ENCODE peak calls at places on chromosomes 7 and 10, in eight cellular contexts. One of them, this sample, is unnamed.
A peak's percentile ranks its signal among the peaks of the same experiment; 100 is the strongest.

GRCh38 chr10:68073631-68074403 is 1.3 kb downstream of the HERC4 start:
- DNase-seq in posterior cingulate gyrus: no peak
- DNase-seq in GM20000: peak; percentile 13
- DNase-seq in CD8-positive, alpha-beta T cell: no peak
- DNase-seq in activated CD8-positive, alpha-beta memory T cell treated with anti-CD3 and anti-CD28 coated beads for 48 hours: no peak
- DNase-seq in globus pallidus: peak; percentile 47
- DNase-seq in non-pigmented ciliary epithelial cell: no peak
- DNase-seq in activated CD4-positive, CD25-positive, alpha-beta regulatory T cell treated with anti-CD3 and anti-CD28 coated beads, Interleukin-2, amount 50 U/mL, for 72 hours: no peak
- DNase-seq in this sample: no peak

GRCh38 chr10:125514206-125515162 is 168.5 kb downstream of the TEX36 start:
- DNase-seq in posterior cingulate gyrus: no peak
- DNase-seq in GM20000: no peak
- DNase-seq in CD8-positive, alpha-beta T cell: no peak
- DNase-seq in activated CD8-positive, alpha-beta memory T cell treated with anti-CD3 and anti-CD28 coated beads for 48 hours: no peak
- DNase-seq in globus pallidus: no peak
- DNase-seq in non-pigmented ciliary epithelial cell: no peak
- DNase-seq in activated CD4-positive, CD25-positive, alpha-beta regulatory T cell treated with anti-CD3 and anti-CD28 coated beads, Interleukin-2, amount 50 U/mL, for 72 hours: no peak
- DNase-seq in this sample: no peak

GRCh38 chr7:31408120-31408729 is 67.7 kb upstream of the NEUROD6 start:
- DNase-seq in posterior cingulate gyrus: no peak
- DNase-seq in GM20000: no peak
- DNase-seq in CD8-positive, alpha-beta T cell: no peak
- DNase-seq in activated CD8-positive, alpha-beta memory T cell treated with anti-CD3 and anti-CD28 coated beads for 48 hours: no peak
- DNase-seq in globus pallidus: no peak
- DNase-seq in non-pigmented ciliary epithelial cell: peak; percentile 23
- DNase-seq in activated CD4-positive, CD25-positive, alpha-beta regulatory T cell treated with anti-CD3 and anti-CD28 coated beads, Interleukin-2, amount 50 U/mL, for 72 hours: no peak
- DNase-seq in this sample: no peak

GRCh38 chr10:27541728-27542285 is 37.7 kb downstream of the RAB18 start:
- DNase-seq in posterior cingulate gyrus: no peak
- DNase-seq in GM20000: no peak
- DNase-seq in CD8-positive, alpha-beta T cell: peak; percentile 11
- DNase-seq in activated CD8-positive, alpha-beta memory T cell treated with anti-CD3 and anti-CD28 coated beads for 48 hours: no peak
- DNase-seq in globus pallidus: no peak
- DNase-seq in non-pigmented ciliary epithelial cell: no peak
- DNase-seq in activated CD4-positive, CD25-positive, alpha-beta regulatory T cell treated with anti-CD3 and anti-CD28 coated beads, Interleukin-2, amount 50 U/mL, for 72 hours: no peak
- DNase-seq in this sample: no peak

GRCh38 chr10:68212721-68213352 is 19.1 kb downstream of the ATOH7 start:
- DNase-seq in posterior cingulate gyrus: no peak
- DNase-seq in GM20000: peak; percentile 34
- DNase-seq in CD8-positive, alpha-beta T cell: no peak
- DNase-seq in activated CD8-positive, alpha-beta memory T cell treated with anti-CD3 and anti-CD28 coated beads for 48 hours: no peak
- DNase-seq in globus pallidus: peak; percentile 33
- DNase-seq in non-pigmented ciliary epithelial cell: no peak
- DNase-seq in activated CD4-positive, CD25-positive, alpha-beta regulatory T cell treated with anti-CD3 and anti-CD28 coated beads, Interleukin-2, amount 50 U/mL, for 72 hours: no peak
- DNase-seq in this sample: no peak

GRCh38 chr10:7520496-7521485 is 110.0 kb upstream of the SFMBT2 start:
- DNase-seq in posterior cingulate gyrus: no peak
- DNase-seq in GM20000: peak; percentile 42
- DNase-seq in CD8-positive, alpha-beta T cell: no peak
- DNase-seq in activated CD8-positive, alpha-beta memory T cell treated with anti-CD3 and anti-CD28 coated beads for 48 hours: no peak
- DNase-seq in globus pallidus: no peak
- DNase-seq in non-pigmented ciliary epithelial cell: no peak
- DNase-seq in activated CD4-positive, CD25-positive, alpha-beta regulatory T cell treated with anti-CD3 and anti-CD28 coated beads, Interleukin-2, amount 50 U/mL, for 72 hours: no peak
- DNase-seq in this sample: no peak

GRCh38 chr7:132430863-132431822 is 145.1 kb downstream of the PLXNA4 start:
- DNase-seq in posterior cingulate gyrus: peak; percentile 26
- DNase-seq in GM20000: no peak
- DNase-seq in CD8-positive, alpha-beta T cell: peak; percentile 50
- DNase-seq in activated CD8-positive, alpha-beta memory T cell treated with anti-CD3 and anti-CD28 coated beads for 48 hours: no peak
- DNase-seq in globus pallidus: no peak
- DNase-seq in non-pigmented ciliary epithelial cell: peak; percentile 69
- DNase-seq in activated CD4-positive, CD25-positive, alpha-beta regulatory T cell treated with anti-CD3 and anti-CD28 coated beads, Interleukin-2, amount 50 U/mL, for 72 hours: no peak
- DNase-seq in this sample: no peak

GRCh38 chr7:156019776-156020565 is 207.7 kb upstream of the SHH start:
- DNase-seq in posterior cingulate gyrus: no peak
- DNase-seq in GM20000: no peak
- DNase-seq in CD8-positive, alpha-beta T cell: no peak
- DNase-seq in activated CD8-positive, alpha-beta memory T cell treated with anti-CD3 and anti-CD28 coated beads for 48 hours: no peak
- DNase-seq in globus pallidus: no peak
- DNase-seq in non-pigmented ciliary epithelial cell: no peak
- DNase-seq in activated CD4-positive, CD25-positive, alpha-beta regulatory T cell treated with anti-CD3 and anti-CD28 coated beads, Interleukin-2, amount 50 U/mL, for 72 hours: no peak
- DNase-seq in this sample: no peak

GRCh38 chr10:94315975-94316464 is 46.7 kb downstream of the NOC3L start:
- DNase-seq in posterior cingulate gyrus: no peak
- DNase-seq in GM20000: no peak
- DNase-seq in CD8-positive, alpha-beta T cell: no peak
- DNase-seq in activated CD8-positive, alpha-beta memory T cell treated with anti-CD3 and anti-CD28 coated beads for 48 hours: no peak
- DNase-seq in globus pallidus: no peak
- DNase-seq in non-pigmented ciliary epithelial cell: peak; percentile 48
- DNase-seq in activated CD4-positive, CD25-positive, alpha-beta regulatory T cell treated with anti-CD3 and anti-CD28 coated beads, Interleukin-2, amount 50 U/mL, for 72 hours: no peak
- DNase-seq in this sample: no peak

GRCh38 chr7:107878636-107879035 is 12.3 kb upstream of the DLD start:
- DNase-seq in posterior cingulate gyrus: no peak
- DNase-seq in GM20000: no peak
- DNase-seq in CD8-positive, alpha-beta T cell: no peak
- DNase-seq in activated CD8-positive, alpha-beta memory T cell treated with anti-CD3 and anti-CD28 coated beads for 48 hours: no peak
- DNase-seq in globus pallidus: no peak
- DNase-seq in non-pigmented ciliary epithelial cell: no peak
- DNase-seq in activated CD4-positive, CD25-positive, alpha-beta regulatory T cell treated with anti-CD3 and anti-CD28 coated beads, Interleukin-2, amount 50 U/mL, for 72 hours: no peak
- DNase-seq in this sample: no peak

GRCh38 chr10:69508738-69509340 is 57.6 kb downstream of the TSPAN15 start:
- DNase-seq in posterior cingulate gyrus: no peak
- DNase-seq in GM20000: no peak
- DNase-seq in CD8-positive, alpha-beta T cell: no peak
- DNase-seq in activated CD8-positive, alpha-beta memory T cell treated with anti-CD3 and anti-CD28 coated beads for 48 hours: no peak
- DNase-seq in globus pallidus: no peak
- DNase-seq in non-pigmented ciliary epithelial cell: no peak
- DNase-seq in activated CD4-positive, CD25-positive, alpha-beta regulatory T cell treated with anti-CD3 and anti-CD28 coated beads, Interleukin-2, amount 50 U/mL, for 72 hours: no peak
- DNase-seq in this sample: no peak

GRCh38 chr7:136911362-136911761 is 42.9 kb downstream of the CHRM2 start:
- DNase-seq in posterior cingulate gyrus: no peak
- DNase-seq in GM20000: no peak
- DNase-seq in CD8-positive, alpha-beta T cell: no peak
- DNase-seq in activated CD8-positive, alpha-beta memory T cell treated with anti-CD3 and anti-CD28 coated beads for 48 hours: no peak
- DNase-seq in globus pallidus: no peak
- DNase-seq in non-pigmented ciliary epithelial cell: no peak
- DNase-seq in activated CD4-positive, CD25-positive, alpha-beta regulatory T cell treated with anti-CD3 and anti-CD28 coated beads, Interleukin-2, amount 50 U/mL, for 72 hours: no peak
- DNase-seq in this sample: no peak

GRCh38 chr7:74207586-74207985 is 2.2 kb upstream of the LAT2 start:
- DNase-seq in posterior cingulate gyrus: no peak
- DNase-seq in GM20000: no peak
- DNase-seq in CD8-positive, alpha-beta T cell: no peak
- DNase-seq in activated CD8-positive, alpha-beta memory T cell treated with anti-CD3 and anti-CD28 coated beads for 48 hours: no peak
- DNase-seq in globus pallidus: no peak
- DNase-seq in non-pigmented ciliary epithelial cell: no peak
- DNase-seq in activated CD4-positive, CD25-positive, alpha-beta regulatory T cell treated with anti-CD3 and anti-CD28 coated beads, Interleukin-2, amount 50 U/mL, for 72 hours: no peak
- DNase-seq in this sample: no peak

GRCh38 chr10:30176182-30176581 is 116.8 kb upstream of the JCAD start:
- DNase-seq in posterior cingulate gyrus: no peak
- DNase-seq in GM20000: no peak
- DNase-seq in CD8-positive, alpha-beta T cell: no peak
- DNase-seq in activated CD8-positive, alpha-beta memory T cell treated with anti-CD3 and anti-CD28 coated beads for 48 hours: no peak
- DNase-seq in globus pallidus: no peak
- DNase-seq in non-pigmented ciliary epithelial cell: no peak
- DNase-seq in activated CD4-positive, CD25-positive, alpha-beta regulatory T cell treated with anti-CD3 and anti-CD28 coated beads, Interleukin-2, amount 50 U/mL, for 72 hours: no peak
- DNase-seq in this sample: no peak

GRCh38 chr10:113305871-113306270 is 247.0 kb upstream of the HABP2 start:
- DNase-seq in posterior cingulate gyrus: no peak
- DNase-seq in GM20000: no peak
- DNase-seq in CD8-positive, alpha-beta T cell: no peak
- DNase-seq in activated CD8-positive, alpha-beta memory T cell treated with anti-CD3 and anti-CD28 coated beads for 48 hours: no peak
- DNase-seq in globus pallidus: no peak
- DNase-seq in non-pigmented ciliary epithelial cell: no peak
- DNase-seq in activated CD4-positive, CD25-positive, alpha-beta regulatory T cell treated with anti-CD3 and anti-CD28 coated beads, Interleukin-2, amount 50 U/mL, for 72 hours: no peak
- DNase-seq in this sample: no peak

GRCh38 chr7:4809091-4809591 is 33.7 kb downstream of the AP5Z1 start:
- DNase-seq in posterior cingulate gyrus: no peak
- DNase-seq in GM20000: peak; percentile 66
- DNase-seq in CD8-positive, alpha-beta T cell: peak; percentile 39
- DNase-seq in activated CD8-positive, alpha-beta memory T cell treated with anti-CD3 and anti-CD28 coated beads for 48 hours: no peak
- DNase-seq in globus pallidus: peak; percentile 48
- DNase-seq in non-pigmented ciliary epithelial cell: no peak
- DNase-seq in activated CD4-positive, CD25-positive, alpha-beta regulatory T cell treated with anti-CD3 and anti-CD28 coated beads, Interleukin-2, amount 50 U/mL, for 72 hours: no peak
- DNase-seq in this sample: no peak

GRCh38 chr7:92646966-92647625 is 56.9 kb upstream of the FAM133B start:
- DNase-seq in posterior cingulate gyrus: no peak
- DNase-seq in GM20000: no peak
- DNase-seq in CD8-positive, alpha-beta T cell: no peak
- DNase-seq in activated CD8-positive, alpha-beta memory T cell treated with anti-CD3 and anti-CD28 coated beads for 48 hours: no peak
- DNase-seq in globus pallidus: no peak
- DNase-seq in non-pigmented ciliary epithelial cell: no peak
- DNase-seq in activated CD4-positive, CD25-positive, alpha-beta regulatory T cell treated with anti-CD3 and anti-CD28 coated beads, Interleukin-2, amount 50 U/mL, for 72 hours: no peak
- DNase-seq in this sample: no peak

GRCh38 chr7:107854989-107855388 is 36.0 kb upstream of the DLD start:
- DNase-seq in posterior cingulate gyrus: no peak
- DNase-seq in GM20000: no peak
- DNase-seq in CD8-positive, alpha-beta T cell: no peak
- DNase-seq in activated CD8-positive, alpha-beta memory T cell treated with anti-CD3 and anti-CD28 coated beads for 48 hours: no peak
- DNase-seq in globus pallidus: no peak
- DNase-seq in non-pigmented ciliary epithelial cell: no peak
- DNase-seq in activated CD4-positive, CD25-positive, alpha-beta regulatory T cell treated with anti-CD3 and anti-CD28 coated beads, Interleukin-2, amount 50 U/mL, for 72 hours: no peak
- DNase-seq in this sample: no peak

GRCh38 chr10:124152139-124152780 is 58.9 kb upstream of the CHST15 start:
- DNase-seq in posterior cingulate gyrus: no peak
- DNase-seq in GM20000: no peak
- DNase-seq in CD8-positive, alpha-beta T cell: no peak
- DNase-seq in activated CD8-positive, alpha-beta memory T cell treated with anti-CD3 and anti-CD28 coated beads for 48 hours: no peak
- DNase-seq in globus pallidus: peak; percentile 37
- DNase-seq in non-pigmented ciliary epithelial cell: no peak
- DNase-seq in activated CD4-positive, CD25-positive, alpha-beta regulatory T cell treated with anti-CD3 and anti-CD28 coated beads, Interleukin-2, amount 50 U/mL, for 72 hours: no peak
- DNase-seq in this sample: no peak

GRCh38 chr10:132611986-132612385 is 74.4 kb downstream of the INPP5A start:
- DNase-seq in posterior cingulate gyrus: no peak
- DNase-seq in GM20000: no peak
- DNase-seq in CD8-positive, alpha-beta T cell: no peak
- DNase-seq in activated CD8-positive, alpha-beta memory T cell treated with anti-CD3 and anti-CD28 coated beads for 48 hours: no peak
- DNase-seq in globus pallidus: no peak
- DNase-seq in non-pigmented ciliary epithelial cell: no peak
- DNase-seq in activated CD4-positive, CD25-positive, alpha-beta regulatory T cell treated with anti-CD3 and anti-CD28 coated beads, Interleukin-2, amount 50 U/mL, for 72 hours: no peak
- DNase-seq in this sample: no peak

GRCh38 chr10:119233821-119234220 is 26.4 kb downstream of the GRK5 start:
- DNase-seq in posterior cingulate gyrus: no peak
- DNase-seq in GM20000: no peak
- DNase-seq in CD8-positive, alpha-beta T cell: no peak
- DNase-seq in activated CD8-positive, alpha-beta memory T cell treated with anti-CD3 and anti-CD28 coated beads for 48 hours: no peak
- DNase-seq in globus pallidus: no peak
- DNase-seq in non-pigmented ciliary epithelial cell: no peak
- DNase-seq in activated CD4-positive, CD25-positive, alpha-beta regulatory T cell treated with anti-CD3 and anti-CD28 coated beads, Interleukin-2, amount 50 U/mL, for 72 hours: no peak
- DNase-seq in this sample: no peak

GRCh38 chr10:100510533-100511308 is 8.9 kb downstream of the SEC31B start:
- DNase-seq in posterior cingulate gyrus: no peak
- DNase-seq in GM20000: no peak
- DNase-seq in CD8-positive, alpha-beta T cell: peak; percentile 69
- DNase-seq in activated CD8-positive, alpha-beta memory T cell treated with anti-CD3 and anti-CD28 coated beads for 48 hours: no peak
- DNase-seq in globus pallidus: no peak
- DNase-seq in non-pigmented ciliary epithelial cell: no peak
- DNase-seq in activated CD4-positive, CD25-positive, alpha-beta regulatory T cell treated with anti-CD3 and anti-CD28 coated beads, Interleukin-2, amount 50 U/mL, for 72 hours: no peak
- DNase-seq in this sample: no peak

GRCh38 chr7:82444220-82445049 is 858 bp upstream of the CACNA2D1 start:
- DNase-seq in posterior cingulate gyrus: peak; percentile 34
- DNase-seq in GM20000: no peak
- DNase-seq in CD8-positive, alpha-beta T cell: no peak
- DNase-seq in activated CD8-positive, alpha-beta memory T cell treated with anti-CD3 and anti-CD28 coated beads for 48 hours: no peak
- DNase-seq in globus pallidus: peak; percentile 38
- DNase-seq in non-pigmented ciliary epithelial cell: no peak
- DNase-seq in activated CD4-positive, CD25-positive, alpha-beta regulatory T cell treated with anti-CD3 and anti-CD28 coated beads, Interleukin-2, amount 50 U/mL, for 72 hours: no peak
- DNase-seq in this sample: peak; percentile 32

GRCh38 chr7:149717481-149717880 is 55.9 kb downstream of the ZNF467 start:
- DNase-seq in posterior cingulate gyrus: no peak
- DNase-seq in GM20000: no peak
- DNase-seq in CD8-positive, alpha-beta T cell: no peak
- DNase-seq in activated CD8-positive, alpha-beta memory T cell treated with anti-CD3 and anti-CD28 coated beads for 48 hours: no peak
- DNase-seq in globus pallidus: no peak
- DNase-seq in non-pigmented ciliary epithelial cell: no peak
- DNase-seq in activated CD4-positive, CD25-positive, alpha-beta regulatory T cell treated with anti-CD3 and anti-CD28 coated beads, Interleukin-2, amount 50 U/mL, for 72 hours: no peak
- DNase-seq in this sample: no peak

GRCh38 chr7:15546272-15546792 is 15.5 kb downstream of the AGMO start:
- DNase-seq in posterior cingulate gyrus: no peak
- DNase-seq in GM20000: no peak
- DNase-seq in CD8-positive, alpha-beta T cell: no peak
- DNase-seq in activated CD8-positive, alpha-beta memory T cell treated with anti-CD3 and anti-CD28 coated beads for 48 hours: no peak
- DNase-seq in globus pallidus: no peak
- DNase-seq in non-pigmented ciliary epithelial cell: no peak
- DNase-seq in activated CD4-positive, CD25-positive, alpha-beta regulatory T cell treated with anti-CD3 and anti-CD28 coated beads, Interleukin-2, amount 50 U/mL, for 72 hours: no peak
- DNase-seq in this sample: no peak

GRCh38 chr10:63318491-63318890 is 147.3 kb downstream of the JMJD1C start:
- DNase-seq in posterior cingulate gyrus: no peak
- DNase-seq in GM20000: no peak
- DNase-seq in CD8-positive, alpha-beta T cell: no peak
- DNase-seq in activated CD8-positive, alpha-beta memory T cell treated with anti-CD3 and anti-CD28 coated beads for 48 hours: no peak
- DNase-seq in globus pallidus: no peak
- DNase-seq in non-pigmented ciliary epithelial cell: no peak
- DNase-seq in activated CD4-positive, CD25-positive, alpha-beta regulatory T cell treated with anti-CD3 and anti-CD28 coated beads, Interleukin-2, amount 50 U/mL, for 72 hours: no peak
- DNase-seq in this sample: no peak